ENCODE peak calls at places on chromosomes 6 and 20, in seven cellular contexts. S is occipital lobe; C is activated CD4-positive, CD25-positive, alpha-beta regulatory T cell; U is HL-60; M is HFF-Myc; E is WERI-Rb-1; A is tibial nerve. O is an unnamed sample.

GRCh38 chr6:51182884-51183283 is 364.2 kb downstream of the TFAP2B start:
- DNase-seq in S (no peak), C (no peak), U (no peak), M (no peak), E (no peak), A (no peak), O (no peak)

GRCh38 chr6:30060634-30060981 is 457 bp upstream of the POLR1H start:
- DNase-seq in S (peak), C (no peak), U (peak), M (no peak), E (peak), A (no peak), O (peak)

GRCh38 chr20:46011631-46012482 is 3.1 kb downstream of the MMP9 start:
- DNase-seq in S (no peak), C (no peak), U (no peak), M (peak), E (peak), A (no peak), O (peak)

GRCh38 chr20:3137492-3137891 is 22.2 kb downstream of the FASTKD5 start:
- DNase-seq in S (no peak), C (no peak), U (no peak), M (no peak), E (no peak), A (no peak), O (no peak)

GRCh38 chr6:54730767-54731665 is 115.6 kb upstream of the FAM83B start:
- DNase-seq in S (no peak), C (no peak), U (no peak), M (no peak), E (no peak), A (no peak), O (no peak)

GRCh38 chr20:19758888-19759331 is 852 bp downstream of the RIN2 start:
- DNase-seq in S (peak), C (no peak), U (no peak), M (no peak), E (peak), A (peak), O (peak)

GRCh38 chr6:98832282-98833100 is 1.9 kb upstream of the POU3F2 start:
- DNase-seq in S (peak), C (no peak), U (no peak), M (peak), E (peak), A (no peak), O (no peak)

GRCh38 chr6:72626126-72626525 is 4.3 kb downstream of the KCNQ5 start:
- DNase-seq in S (no peak), C (no peak), U (no peak), M (no peak), E (no peak), A (no peak), O (no peak)

GRCh38 chr20:41029150-41029872 is 689 bp downstream of the TOP1 start:
- DNase-seq in S (no peak), C (no peak), U (no peak), M (no peak), E (no peak), A (no peak), O (peak)

GRCh38 chr20:53609501-53610445 is 16.1 kb upstream of the ZNF217 start:
- DNase-seq in S (no peak), C (peak), U (peak), M (no peak), E (no peak), A (no peak), O (no peak)

GRCh38 chr20:64068381-64069208 is 5.6 kb downstream of the TCEA2 start:
- DNase-seq in S (no peak), C (no peak), U (no peak), M (no peak), E (no peak), A (no peak), O (no peak)

GRCh38 chr6:122755901-122756300 is 23.6 kb upstream of the FABP7 start:
- DNase-seq in S (no peak), C (no peak), U (no peak), M (no peak), E (no peak), A (no peak), O (no peak)

GRCh38 chr6:136956590-136957573 is 34.8 kb downstream of the SLC35D3 start:
- DNase-seq in S (no peak), C (no peak), U (no peak), M (no peak), E (peak), A (no peak), O (no peak)

GRCh38 chr6:115729036-115729435 is 331.7 kb downstream of the FRK start:
- DNase-seq in S (no peak), C (no peak), U (no peak), M (no peak), E (no peak), A (no peak), O (no peak)

GRCh38 chr6:89353702-89354392 is 1.3 kb upstream of the UBE2J1 start:
- DNase-seq in S (no peak), C (no peak), U (no peak), M (no peak), E (peak), A (no peak), O (no peak)

GRCh38 chr6:123393333-123393732 is 243.4 kb downstream of the TRDN start:
- DNase-seq in S (no peak), C (no peak), U (no peak), M (no peak), E (no peak), A (no peak), O (no peak)

GRCh38 chr6:155117266-155117665 is 122.2 kb downstream of the TIAM2 start:
- DNase-seq in S (no peak), C (no peak), U (no peak), M (no peak), E (no peak), A (no peak), O (no peak)

GRCh38 chr6:53044071-53044470 is 21.1 kb upstream of the FBXO9 start:
- DNase-seq in S (no peak), C (no peak), U (no peak), M (no peak), E (peak), A (no peak), O (no peak)

GRCh38 chr20:34074101-34074760 is 37.8 kb downstream of the EIF2S2 start:
- DNase-seq in S (no peak), C (no peak), U (no peak), M (no peak), E (peak), A (no peak), O (no peak)

GRCh38 chr20:43446361-43446879 is 11.3 kb upstream of the SRSF6 start:
- DNase-seq in S (no peak), C (no peak), U (no peak), M (peak), E (no peak), A (no peak), O (no peak)

GRCh38 chr20:57617079-57617795 is 3.0 kb downstream of the ZBP1 start:
- DNase-seq in S (no peak), C (no peak), U (no peak), M (no peak), E (no peak), A (no peak), O (no peak)

GRCh38 chr6:139655783-139656705 is 281.6 kb upstream of the CITED2 start:
- DNase-seq in S (no peak), C (no peak), U (no peak), M (no peak), E (no peak), A (no peak), O (no peak)

GRCh38 chr20:40897177-40897700 is 131.4 kb upstream of the TOP1 start:
- DNase-seq in S (no peak), C (no peak), U (no peak), M (peak), E (no peak), A (no peak), O (no peak)

GRCh38 chr6:35583893-35584688 is 71.4 kb upstream of the TULP1 start:
- DNase-seq in S (peak), C (peak), U (no peak), M (peak), E (peak), A (no peak), O (no peak)

GRCh38 chr20:32452776-32453466 is 94.8 kb downstream of the ASXL1 start:
- DNase-seq in S (no peak), C (no peak), U (no peak), M (no peak), E (no peak), A (no peak), O (no peak)

GRCh38 chr6:46044876-46045617 is 29.4 kb upstream of the CLIC5 start:
- DNase-seq in S (no peak), C (no peak), U (no peak), M (peak), E (no peak), A (peak), O (no peak)

GRCh38 chr6:27049863-27050781 is 197.4 kb upstream of the PRSS16 start:
- DNase-seq in S (no peak), C (no peak), U (no peak), M (no peak), E (peak), A (no peak), O (no peak)

GRCh38 chr6:117494694-117495318 is 12.3 kb downstream of the DCBLD1 start:
- DNase-seq in S (no peak), C (no peak), U (no peak), M (no peak), E (no peak), A (no peak), O (no peak)

GRCh38 chr20:32116079-32116521 is 6.6 kb downstream of the TM9SF4 start:
- DNase-seq in S (no peak), C (no peak), U (no peak), M (no peak), E (no peak), A (no peak), O (peak)

O was measured in lower leg skin.